ENCODE peak calls at places on chromosomes 7 and 10, in nine cellular contexts. One of them, this sample, is unnamed.

GRCh38 chr10:20874261-20874660 is 22.9 kb downstream of the NEBL start:
- DNase-seq in RWPE1: no peak
- DNase-seq in hippocampal formation: no peak
- DNase-seq in anterior cingulate cortex: no peak
- DNase-seq in Right ventricle myocardium superior: no peak
- DNase-seq in pancreas: no peak
- DNase-seq in activated gamma-delta T cell treated with Interleukin-2 at 50 U/mL for 16 hours: no peak
- DNase-seq in GM12891: no peak
- DNase-seq in NCI-H2081: no peak
- DNase-seq in this sample: no peak

GRCh38 chr10:1939016-1939415 is 201.7 kb upstream of the ADARB2 start:
- DNase-seq in RWPE1: no peak
- DNase-seq in hippocampal formation: no peak
- DNase-seq in anterior cingulate cortex: no peak
- DNase-seq in Right ventricle myocardium superior: no peak
- DNase-seq in pancreas: no peak
- DNase-seq in activated gamma-delta T cell treated with Interleukin-2 at 50 U/mL for 16 hours: peak; percentile 14
- DNase-seq in GM12891: no peak
- DNase-seq in NCI-H2081: no peak
- DNase-seq in this sample: no peak

GRCh38 chr10:32347363-32347735 is 391 bp upstream of the EPC1 start:
- DNase-seq in RWPE1: no peak
- DNase-seq in hippocampal formation: no peak
- DNase-seq in anterior cingulate cortex: no peak
- DNase-seq in Right ventricle myocardium superior: no peak
- DNase-seq in pancreas: no peak
- DNase-seq in activated gamma-delta T cell treated with Interleukin-2 at 50 U/mL for 16 hours: no peak
- DNase-seq in GM12891: no peak
- DNase-seq in NCI-H2081: peak; percentile 28
- DNase-seq in this sample: no peak

GRCh38 chr7:5478568-5479045 is 55.0 kb upstream of the TNRC18 start:
- DNase-seq in RWPE1: no peak
- DNase-seq in hippocampal formation: no peak
- DNase-seq in anterior cingulate cortex: no peak
- DNase-seq in Right ventricle myocardium superior: no peak
- DNase-seq in pancreas: no peak
- DNase-seq in activated gamma-delta T cell treated with Interleukin-2 at 50 U/mL for 16 hours: no peak
- DNase-seq in GM12891: no peak
- DNase-seq in NCI-H2081: no peak
- DNase-seq in this sample: no peak

GRCh38 chr10:95487994-95488393 is 73.2 kb downstream of the SORBS1 start:
- DNase-seq in RWPE1: no peak
- DNase-seq in hippocampal formation: no peak
- DNase-seq in anterior cingulate cortex: no peak
- DNase-seq in Right ventricle myocardium superior: no peak
- DNase-seq in pancreas: no peak
- DNase-seq in activated gamma-delta T cell treated with Interleukin-2 at 50 U/mL for 16 hours: no peak
- DNase-seq in GM12891: no peak
- DNase-seq in NCI-H2081: no peak
- DNase-seq in this sample: no peak

GRCh38 chr7:155662343-155663043 is 18.0 kb downstream of the RBM33 start:
- DNase-seq in RWPE1: no peak
- DNase-seq in hippocampal formation: no peak
- DNase-seq in anterior cingulate cortex: no peak
- DNase-seq in Right ventricle myocardium superior: no peak
- DNase-seq in pancreas: no peak
- DNase-seq in activated gamma-delta T cell treated with Interleukin-2 at 50 U/mL for 16 hours: no peak
- DNase-seq in GM12891: no peak
- DNase-seq in NCI-H2081: no peak
- DNase-seq in this sample: no peak

GRCh38 chr7:3141326-3141725 is 97.7 kb upstream of the CARD11 start:
- DNase-seq in RWPE1: no peak
- DNase-seq in hippocampal formation: no peak
- DNase-seq in anterior cingulate cortex: no peak
- DNase-seq in Right ventricle myocardium superior: no peak
- DNase-seq in pancreas: no peak
- DNase-seq in activated gamma-delta T cell treated with Interleukin-2 at 50 U/mL for 16 hours: no peak
- DNase-seq in GM12891: no peak
- DNase-seq in NCI-H2081: no peak
- DNase-seq in this sample: no peak

GRCh38 chr7:132577206-132578049 is 1.2 kb upstream of the PLXNA4 start:
- DNase-seq in RWPE1: peak; percentile 5
- DNase-seq in hippocampal formation: peak; percentile 46
- DNase-seq in anterior cingulate cortex: peak; percentile 65
- DNase-seq in Right ventricle myocardium superior: peak; percentile 89
- DNase-seq in pancreas: peak; percentile 32
- DNase-seq in activated gamma-delta T cell treated with Interleukin-2 at 50 U/mL for 16 hours: no peak
- DNase-seq in GM12891: peak; percentile 26
- DNase-seq in NCI-H2081: peak; percentile 74
- DNase-seq in this sample: no peak

GRCh38 chr10:127977368-127978009 is 70.6 kb downstream of the PTPRE start:
- DNase-seq in RWPE1: peak; percentile 59
- DNase-seq in hippocampal formation: peak; percentile 77
- DNase-seq in anterior cingulate cortex: peak; percentile 47
- DNase-seq in Right ventricle myocardium superior: peak; percentile 88
- DNase-seq in pancreas: peak; percentile 33
- DNase-seq in activated gamma-delta T cell treated with Interleukin-2 at 50 U/mL for 16 hours: no peak
- DNase-seq in GM12891: no peak
- DNase-seq in NCI-H2081: no peak
- DNase-seq in this sample: peak; percentile 62

GRCh38 chr10:15279236-15279635 is 91.9 kb downstream of the FAM171A1 start:
- DNase-seq in RWPE1: no peak
- DNase-seq in hippocampal formation: no peak
- DNase-seq in anterior cingulate cortex: no peak
- DNase-seq in Right ventricle myocardium superior: no peak
- DNase-seq in pancreas: no peak
- DNase-seq in activated gamma-delta T cell treated with Interleukin-2 at 50 U/mL for 16 hours: no peak
- DNase-seq in GM12891: no peak
- DNase-seq in NCI-H2081: no peak
- DNase-seq in this sample: no peak

GRCh38 chr10:93406367-93407145 is 75.6 kb downstream of the MYOF start:
- DNase-seq in RWPE1: no peak
- DNase-seq in hippocampal formation: no peak
- DNase-seq in anterior cingulate cortex: no peak
- DNase-seq in Right ventricle myocardium superior: no peak
- DNase-seq in pancreas: no peak
- DNase-seq in activated gamma-delta T cell treated with Interleukin-2 at 50 U/mL for 16 hours: no peak
- DNase-seq in GM12891: no peak
- DNase-seq in NCI-H2081: no peak
- DNase-seq in this sample: no peak

GRCh38 chr7:85614684-85615083 is 427.8 kb upstream of the SEMA3D start:
- DNase-seq in RWPE1: no peak
- DNase-seq in hippocampal formation: no peak
- DNase-seq in anterior cingulate cortex: no peak
- DNase-seq in Right ventricle myocardium superior: no peak
- DNase-seq in pancreas: no peak
- DNase-seq in activated gamma-delta T cell treated with Interleukin-2 at 50 U/mL for 16 hours: no peak
- DNase-seq in GM12891: no peak
- DNase-seq in NCI-H2081: no peak
- DNase-seq in this sample: no peak

GRCh38 chr7:749121-749520 is 22.0 kb upstream of the PRKAR1B start:
- DNase-seq in RWPE1: no peak
- DNase-seq in hippocampal formation: peak; percentile 8
- DNase-seq in anterior cingulate cortex: no peak
- DNase-seq in Right ventricle myocardium superior: peak; percentile 67
- DNase-seq in pancreas: no peak
- DNase-seq in activated gamma-delta T cell treated with Interleukin-2 at 50 U/mL for 16 hours: no peak
- DNase-seq in GM12891: no peak
- DNase-seq in NCI-H2081: no peak
- DNase-seq in this sample: no peak

GRCh38 chr7:92360387-92360786 is 86.9 kb upstream of the GATAD1 start:
- DNase-seq in RWPE1: no peak
- DNase-seq in hippocampal formation: no peak
- DNase-seq in anterior cingulate cortex: no peak
- DNase-seq in Right ventricle myocardium superior: no peak
- DNase-seq in pancreas: no peak
- DNase-seq in activated gamma-delta T cell treated with Interleukin-2 at 50 U/mL for 16 hours: no peak
- DNase-seq in GM12891: no peak
- DNase-seq in NCI-H2081: no peak
- DNase-seq in this sample: no peak